ENCODE peak calls at places on chromosomes 13 and 19, in five cellular contexts. J is stimulated activated CD4-positive, alpha-beta T cell treated with anti-CD3 and anti-CD28 coated beads, Interleukin-12 subunit alpha, Interleukin-12 subunit beta, amount 100 ng/mL, for 4 hours; M is suprapubic skin; H is NCI-H2081; G is stimulated activated naive CD8-positive, alpha-beta T cell treated with anti-CD3 and anti-CD28 coated beads, Interleukin-15, amount 100 ng/mL, for 72 hours. P is an unnamed sample.

GRCh38 chr13:112102243-112102642 is 35.3 kb downstream of the SOX1 start:
- DNase-seq in H (peak), G (no peak), J (no peak), M (no peak), P (no peak)

GRCh38 chr19:40650749-40651305 is 39.6 kb downstream of the NUMBL start:
- DNase-seq in J (no peak), M (no peak), G (no peak), H (no peak), P (no peak)

GRCh38 chr13:95505265-95505664 is 47.3 kb upstream of the CLDN10 start:
- DNase-seq in G (no peak), M (no peak), H (no peak), J (no peak), P (peak)

GRCh38 chr13:60431108-60431700 is 34.2 kb downstream of the TDRD3 start:
- DNase-seq in J (no peak), G (no peak), H (peak), M (no peak), P (peak)

GRCh38 chr19:5097959-5098623 is 129.2 kb downstream of the KDM4B start:
- DNase-seq in G (no peak), H (no peak), J (no peak), M (no peak), P (no peak)

GRCh38 chr13:46748300-46748699 is 48.7 kb downstream of the ESD start:
- DNase-seq in J (no peak), G (no peak), H (no peak), M (no peak), P (no peak)

GRCh38 chr13:51585696-51586095 is 1.4 kb downstream of the WDFY2 start:
- DNase-seq in H (no peak), M (no peak), G (peak), J (no peak), P (no peak)

GRCh38 chr13:105914637-105915036 is 620.8 kb downstream of the EFNB2 start:
- DNase-seq in M (no peak), J (no peak), G (no peak), H (no peak), P (no peak)

GRCh38 chr19:57016491-57016890 is 103.3 kb upstream of the USP29 start:
- DNase-seq in H (no peak), G (no peak), J (no peak), M (no peak), P (no peak)

GRCh38 chr19:2610637-2611482 is 91.6 kb downstream of the GNG7 start:
- DNase-seq in H (peak), J (peak), M (peak), G (peak), P (peak)

GRCh38 chr19:47675859-47676258 is 37.4 kb upstream of the EHD2 start:
- DNase-seq in G (no peak), M (no peak), H (no peak), J (no peak), P (no peak)

GRCh38 chr19:13463296-13463695 is 43.0 kb downstream of the CACNA1A start:
- DNase-seq in H (no peak), M (no peak), J (peak), G (no peak), P (peak)

GRCh38 chr19:17488593-17489391 is 18.5 kb downstream of the SLC27A1 start:
- DNase-seq in J (peak), H (peak), G (peak), M (peak), P (peak)

GRCh38 chr19:58563034-58563573 is 4.7 kb upstream of the UBE2M start:
- DNase-seq in J (peak), H (no peak), M (no peak), G (no peak), P (no peak)

GRCh38 chr13:25783480-25784081 is 268.2 kb downstream of the SHISA2 start:
- DNase-seq in H (peak), G (no peak), M (no peak), J (no peak), P (no peak)

GRCh38 chr19:18173572-18174294 is at the start of gene IFI30:
- DNase-seq in H (peak), J (peak), M (no peak), G (peak), P (no peak)

GRCh38 chr19:51338563-51339312 is 3.2 kb downstream of the VSIG10L start:
- DNase-seq in J (peak), M (peak), H (no peak), G (peak), P (peak)

GRCh38 chr13:84896128-84896527 is 903.1 kb downstream of the SLITRK6 start:
- DNase-seq in H (peak), M (no peak), J (no peak), G (peak), P (peak)

P was measured in NT2/D1.